ENCODE peak calls at places on chromosomes 7 and 10, in five cellular contexts. V, L, S, P and G are unnamed samples.

GRCh38 chr10:62433181-62433692 is 59.1 kb downstream of the ZNF365 start:
- DNase-seq in S (peak), L (peak), P (no peak), V (no peak), G (no peak)

GRCh38 chr10:34696423-34696822 is 118.7 kb downstream of the PARD3 start:
- DNase-seq in P (no peak), V (no peak), S (no peak), L (no peak), G (no peak)

GRCh38 chr10:80186364-80187012 is 18.8 kb downstream of the ANXA11 start:
- DNase-seq in P (no peak), L (no peak), V (no peak), S (no peak), G (no peak)

GRCh38 chr10:64369885-64370773 is 848.9 kb downstream of the REEP3 start:
- DNase-seq in L (no peak), V (no peak), P (no peak), S (no peak), G (no peak)

GRCh38 chr10:44933922-44934321 is 22.8 kb downstream of the TMEM72 start:
- DNase-seq in P (no peak), L (no peak), V (no peak), S (no peak), G (no peak)

GRCh38 chr7:28984631-28985030 is 26.5 kb upstream of the TRIL start:
- DNase-seq in V (peak), L (no peak), S (no peak), P (no peak), G (no peak)

GRCh38 chr10:80161321-80162084 is 29.0 kb downstream of the PLAC9 start:
- DNase-seq in V (no peak), S (no peak), L (no peak), P (no peak), G (no peak)

GRCh38 chr10:102593074-102593803 is 51.0 kb upstream of the TRIM8 start:
- DNase-seq in L (no peak), P (no peak), V (no peak), S (no peak), G (no peak)

GRCh38 chr7:155576900-155577508 is 30.6 kb upstream of the CNPY1 start:
- DNase-seq in V (no peak), P (no peak), L (no peak), S (no peak), G (no peak)